ENCODE peak calls at places on chromosomes 13 and 19, in nine cellular contexts. One of them, this sample, is unnamed.

GRCh38 chr13:75402787-75403186 is 79.2 kb downstream of the TBC1D4 start:
- ATAC-seq in HCT116: no peak
- ATAC-seq in effector memory CD8-positive, alpha-beta T cell: no peak
- ATAC-seq in right lobe of liver: peak; percentile 35
- ATAC-seq in left ventricle myocardium superior: peak; percentile 88
- ATAC-seq in activated T-cell treated with anti-CD3 and anti-CD28 coated beads, Interleukin-2, amount 50 U/mL, for 4 hours: no peak
- ATAC-seq in activated CD8-positive, alpha-beta T cell treated with anti-CD3 and anti-CD28 coated beads, Interleukin-2, amount 10 ng/mL, durations not matched to agents 7 days and 5 days: no peak
- ATAC-seq in Right ventricle myocardium inferior: peak; percentile 79
- ATAC-seq in A549: no peak
- ATAC-seq in this sample: no peak

GRCh38 chr13:95485045-95485517 is 67.4 kb upstream of the CLDN10 start:
- ATAC-seq in HCT116: peak; percentile 80
- ATAC-seq in effector memory CD8-positive, alpha-beta T cell: no peak
- ATAC-seq in right lobe of liver: no peak
- ATAC-seq in left ventricle myocardium superior: peak; percentile 55
- ATAC-seq in activated T-cell treated with anti-CD3 and anti-CD28 coated beads, Interleukin-2, amount 50 U/mL, for 4 hours: no peak
- ATAC-seq in activated CD8-positive, alpha-beta T cell treated with anti-CD3 and anti-CD28 coated beads, Interleukin-2, amount 10 ng/mL, durations not matched to agents 7 days and 5 days: no peak
- ATAC-seq in Right ventricle myocardium inferior: peak; percentile 43
- ATAC-seq in A549: peak; percentile 74
- ATAC-seq in this sample: peak; percentile 30

GRCh38 chr13:26992951-26993490 is 178.6 kb downstream of the USP12 start:
- ATAC-seq in HCT116: no peak
- ATAC-seq in effector memory CD8-positive, alpha-beta T cell: no peak
- ATAC-seq in right lobe of liver: no peak
- ATAC-seq in left ventricle myocardium superior: peak; percentile 20
- ATAC-seq in activated T-cell treated with anti-CD3 and anti-CD28 coated beads, Interleukin-2, amount 50 U/mL, for 4 hours: no peak
- ATAC-seq in activated CD8-positive, alpha-beta T cell treated with anti-CD3 and anti-CD28 coated beads, Interleukin-2, amount 10 ng/mL, durations not matched to agents 7 days and 5 days: no peak
- ATAC-seq in Right ventricle myocardium inferior: peak; percentile 18
- ATAC-seq in A549: no peak
- ATAC-seq in this sample: no peak

GRCh38 chr13:53885997-53886396 is 857.4 kb downstream of the OLFM4 start:
- ATAC-seq in HCT116: no peak
- ATAC-seq in effector memory CD8-positive, alpha-beta T cell: no peak
- ATAC-seq in right lobe of liver: no peak
- ATAC-seq in left ventricle myocardium superior: no peak
- ATAC-seq in activated T-cell treated with anti-CD3 and anti-CD28 coated beads, Interleukin-2, amount 50 U/mL, for 4 hours: no peak
- ATAC-seq in activated CD8-positive, alpha-beta T cell treated with anti-CD3 and anti-CD28 coated beads, Interleukin-2, amount 10 ng/mL, durations not matched to agents 7 days and 5 days: no peak
- ATAC-seq in Right ventricle myocardium inferior: no peak
- ATAC-seq in A549: no peak
- ATAC-seq in this sample: no peak

GRCh38 chr19:13935765-13936486 is 2.3 kb downstream of the PODNL1 start:
- ATAC-seq in HCT116: no peak
- ATAC-seq in effector memory CD8-positive, alpha-beta T cell: no peak
- ATAC-seq in right lobe of liver: no peak
- ATAC-seq in left ventricle myocardium superior: no peak
- ATAC-seq in activated T-cell treated with anti-CD3 and anti-CD28 coated beads, Interleukin-2, amount 50 U/mL, for 4 hours: no peak
- ATAC-seq in activated CD8-positive, alpha-beta T cell treated with anti-CD3 and anti-CD28 coated beads, Interleukin-2, amount 10 ng/mL, durations not matched to agents 7 days and 5 days: no peak
- ATAC-seq in Right ventricle myocardium inferior: no peak
- ATAC-seq in A549: no peak
- ATAC-seq in this sample: no peak

GRCh38 chr13:98650376-98651107 is 73.6 kb upstream of the STK24 start:
- ATAC-seq in HCT116: no peak
- ATAC-seq in effector memory CD8-positive, alpha-beta T cell: no peak
- ATAC-seq in right lobe of liver: no peak
- ATAC-seq in left ventricle myocardium superior: no peak
- ATAC-seq in activated T-cell treated with anti-CD3 and anti-CD28 coated beads, Interleukin-2, amount 50 U/mL, for 4 hours: no peak
- ATAC-seq in activated CD8-positive, alpha-beta T cell treated with anti-CD3 and anti-CD28 coated beads, Interleukin-2, amount 10 ng/mL, durations not matched to agents 7 days and 5 days: no peak
- ATAC-seq in Right ventricle myocardium inferior: no peak
- ATAC-seq in A549: peak; percentile 37
- ATAC-seq in this sample: peak; percentile 91

GRCh38 chr13:99159331-99160061 is 41.2 kb upstream of the UBAC2 start:
- ATAC-seq in HCT116: no peak
- ATAC-seq in effector memory CD8-positive, alpha-beta T cell: no peak
- ATAC-seq in right lobe of liver: no peak
- ATAC-seq in left ventricle myocardium superior: peak; percentile 58
- ATAC-seq in activated T-cell treated with anti-CD3 and anti-CD28 coated beads, Interleukin-2, amount 50 U/mL, for 4 hours: no peak
- ATAC-seq in activated CD8-positive, alpha-beta T cell treated with anti-CD3 and anti-CD28 coated beads, Interleukin-2, amount 10 ng/mL, durations not matched to agents 7 days and 5 days: no peak
- ATAC-seq in Right ventricle myocardium inferior: peak; percentile 46
- ATAC-seq in A549: no peak
- ATAC-seq in this sample: no peak

GRCh38 chr19:51676566-51677083 is 16.5 kb upstream of the SPACA6 start:
- ATAC-seq in HCT116: peak; percentile 42
- ATAC-seq in effector memory CD8-positive, alpha-beta T cell: peak; percentile 43
- ATAC-seq in right lobe of liver: no peak
- ATAC-seq in left ventricle myocardium superior: no peak
- ATAC-seq in activated T-cell treated with anti-CD3 and anti-CD28 coated beads, Interleukin-2, amount 50 U/mL, for 4 hours: peak; percentile 76
- ATAC-seq in activated CD8-positive, alpha-beta T cell treated with anti-CD3 and anti-CD28 coated beads, Interleukin-2, amount 10 ng/mL, durations not matched to agents 7 days and 5 days: peak; percentile 71
- ATAC-seq in Right ventricle myocardium inferior: no peak
- ATAC-seq in A549: no peak
- ATAC-seq in this sample: no peak

GRCh38 chr13:63693696-63694095 is 2278.0 kb upstream of the PCDH20 start:
- ATAC-seq in HCT116: no peak
- ATAC-seq in effector memory CD8-positive, alpha-beta T cell: no peak
- ATAC-seq in right lobe of liver: no peak
- ATAC-seq in left ventricle myocardium superior: no peak
- ATAC-seq in activated T-cell treated with anti-CD3 and anti-CD28 coated beads, Interleukin-2, amount 50 U/mL, for 4 hours: no peak
- ATAC-seq in activated CD8-positive, alpha-beta T cell treated with anti-CD3 and anti-CD28 coated beads, Interleukin-2, amount 10 ng/mL, durations not matched to agents 7 days and 5 days: no peak
- ATAC-seq in Right ventricle myocardium inferior: no peak
- ATAC-seq in A549: no peak
- ATAC-seq in this sample: no peak

GRCh38 chr19:18438331-18439024 is 545 bp upstream of the ISYNA1 start:
- ATAC-seq in HCT116: peak; percentile 15
- ATAC-seq in effector memory CD8-positive, alpha-beta T cell: no peak
- ATAC-seq in right lobe of liver: peak; percentile 5
- ATAC-seq in left ventricle myocardium superior: peak; percentile 22
- ATAC-seq in activated T-cell treated with anti-CD3 and anti-CD28 coated beads, Interleukin-2, amount 50 U/mL, for 4 hours: no peak
- ATAC-seq in activated CD8-positive, alpha-beta T cell treated with anti-CD3 and anti-CD28 coated beads, Interleukin-2, amount 10 ng/mL, durations not matched to agents 7 days and 5 days: no peak
- ATAC-seq in Right ventricle myocardium inferior: peak; percentile 20
- ATAC-seq in A549: no peak
- ATAC-seq in this sample: peak; percentile 7

GRCh38 chr19:13017306-13018036 is 22.2 kb downstream of the NFIX start:
- ATAC-seq in HCT116: no peak
- ATAC-seq in effector memory CD8-positive, alpha-beta T cell: no peak
- ATAC-seq in right lobe of liver: no peak
- ATAC-seq in left ventricle myocardium superior: no peak
- ATAC-seq in activated T-cell treated with anti-CD3 and anti-CD28 coated beads, Interleukin-2, amount 50 U/mL, for 4 hours: no peak
- ATAC-seq in activated CD8-positive, alpha-beta T cell treated with anti-CD3 and anti-CD28 coated beads, Interleukin-2, amount 10 ng/mL, durations not matched to agents 7 days and 5 days: no peak
- ATAC-seq in Right ventricle myocardium inferior: no peak
- ATAC-seq in A549: no peak
- ATAC-seq in this sample: no peak

GRCh38 chr19:13172335-13173128 is 22.3 kb downstream of the IER2 start:
- ATAC-seq in HCT116: peak; percentile 33
- ATAC-seq in effector memory CD8-positive, alpha-beta T cell: peak; percentile 29
- ATAC-seq in right lobe of liver: peak; percentile 29
- ATAC-seq in left ventricle myocardium superior: peak; percentile 62
- ATAC-seq in activated T-cell treated with anti-CD3 and anti-CD28 coated beads, Interleukin-2, amount 50 U/mL, for 4 hours: peak; percentile 39
- ATAC-seq in activated CD8-positive, alpha-beta T cell treated with anti-CD3 and anti-CD28 coated beads, Interleukin-2, amount 10 ng/mL, durations not matched to agents 7 days and 5 days: peak; percentile 14
- ATAC-seq in Right ventricle myocardium inferior: peak; percentile 27
- ATAC-seq in A549: peak; percentile 43
- ATAC-seq in this sample: no peak

This sample was measured in esophagus mucosa.